ENCODE peak calls at places on chromosomes 11 and 22, in four cellular contexts. A, P, J and E are unnamed samples.

GRCh38 chr11:29018631-29019030 is 910.4 kb downstream of the METTL15 start:
- DNase-seq in A (no peak), P (no peak), J (no peak), E (peak; percentile 19)

GRCh38 chr11:15233386-15233785 is 118.7 kb downstream of the INSC start:
- DNase-seq in A (no peak), P (no peak), J (no peak), E (no peak)

GRCh38 chr11:123653997-123654565 is 343 bp downstream of the SCN3B start:
- DNase-seq in A (no peak), P (no peak), J (peak; percentile 36), E (no peak)

GRCh38 chr11:73469401-73469800 is 93.2 kb downstream of the RELT start:
- DNase-seq in A (no peak), P (peak; percentile 47), J (no peak), E (no peak)

GRCh38 chr11:75313457-75314272 is 37.8 kb downstream of the ARRB1 start:
- DNase-seq in A (no peak), P (peak; percentile 31), J (peak; percentile 82), E (peak; percentile 84)

GRCh38 chr11:47104337-47104950 is 72.2 kb downstream of the ARFGAP2 start:
- DNase-seq in A (no peak), P (no peak), J (no peak), E (no peak)

GRCh38 chr22:49370841-49371301 is 456.8 kb downstream of the BRD1 start:
- DNase-seq in A (no peak), P (no peak), J (no peak), E (no peak)

GRCh38 chr11:119108151-119108856 is 1.2 kb downstream of the C2CD2L start:
- DNase-seq in A (no peak), P (no peak), J (peak; percentile 89), E (peak; percentile 35)

GRCh38 chr22:50403701-50404101 is 60.6 kb downstream of the PPP6R2 start:
- DNase-seq in A (no peak), P (peak; percentile 17), J (no peak), E (no peak)

DNA sequence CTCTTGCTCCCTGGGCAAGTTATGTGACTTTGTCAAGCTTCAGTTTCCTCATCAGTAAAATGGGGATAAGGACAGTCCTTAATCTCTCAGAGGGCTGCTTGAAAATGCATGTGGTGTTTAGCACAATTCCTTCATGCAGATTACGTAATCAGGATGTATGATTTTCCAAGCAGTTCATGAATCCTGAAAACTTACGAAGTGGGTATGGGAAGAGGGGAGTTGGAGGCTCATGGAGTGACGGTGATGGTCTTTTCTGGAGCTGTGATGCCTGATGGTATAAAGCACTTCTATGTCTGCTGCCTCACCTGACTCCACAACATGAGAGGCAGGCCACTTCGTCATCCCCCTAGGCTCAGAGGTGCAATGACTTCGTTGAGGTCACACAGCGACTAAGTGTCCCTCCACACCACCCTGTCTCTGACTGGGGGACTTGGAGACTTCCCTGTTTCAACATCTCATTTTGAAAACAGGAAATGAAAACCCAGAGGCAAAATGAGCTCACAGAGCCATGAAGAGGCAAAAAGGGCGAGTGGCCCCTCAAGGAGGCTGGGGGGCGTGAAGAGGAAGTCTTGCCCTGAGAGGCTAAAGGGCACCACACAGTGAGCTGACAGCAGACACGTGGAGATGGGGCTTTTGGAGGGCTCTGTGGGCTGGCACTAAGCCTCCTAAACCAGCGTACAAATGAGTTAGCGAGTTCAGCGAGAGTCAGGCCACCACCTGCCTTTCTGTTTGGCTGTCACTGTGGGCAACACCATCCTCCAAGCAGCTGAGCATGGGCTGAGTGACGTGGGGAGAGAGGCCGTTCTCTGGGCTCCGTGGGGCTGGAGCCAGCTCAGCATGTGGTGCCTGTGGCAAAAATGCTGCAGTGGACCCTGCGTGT is 10.1 kb downstream of the MCM5 start:
- DNase-seq in A (no peak), P (no peak), J (no peak), E (no peak)
- TF ChIP-seq POLR2A in A (no peak), P (no peak), J (no peak), E (no peak)

GRCh38 chr22:19479358-19480172 is at the start of gene CDC45:
- DNase-seq in A (peak; percentile 96), P (peak; percentile 96), J (peak; percentile 100), E (peak; percentile 85)
- TF ChIP-seq POLR2A in A (no peak), P (no peak), J (no peak), E (no peak)

GRCh38 chr11:63887600-63887999 is 29.4 kb downstream of the RCOR2 start:
- DNase-seq in A (no peak), P (no peak), J (no peak), E (no peak)

GRCh38 chr11:63892233-63892632 is 24.7 kb downstream of the RCOR2 start:
- DNase-seq in A (no peak), P (no peak), J (no peak), E (no peak)

GRCh38 chr11:63889344-63889743 is 27.6 kb downstream of the RCOR2 start:
- DNase-seq in A (no peak), P (no peak), J (no peak), E (no peak)

GRCh38 chr11:63890368-63890767 is 26.6 kb downstream of the RCOR2 start:
- DNase-seq in A (no peak), P (no peak), J (no peak), E (no peak)

GRCh38 chr11:63888170-63889086 is 28.5 kb downstream of the RCOR2 start:
- DNase-seq in A (no peak), P (no peak), J (peak; percentile 89), E (no peak)
- TF ChIP-seq POLR2A in A (no peak), P (no peak), J (peak; percentile 74), E (no peak)

GRCh38 chr11:67289651-67290479 is 762 bp downstream of the ANKRD13D start:
- DNase-seq in A (no peak), P (no peak), J (peak; percentile 55), E (peak; percentile 53)
- TF ChIP-seq POLR2A in A (no peak), P (no peak), J (no peak), E (no peak)

GRCh38 chr11:35946766-35947165 is 2.9 kb downstream of the LDLRAD3 start:
- DNase-seq in A (no peak), P (no peak), J (no peak), E (no peak)

GRCh38 chr11:35945137-35945518 is 1.3 kb downstream of the LDLRAD3 start:
- DNase-seq in A (no peak), P (no peak), J (no peak), E (no peak)

GRCh38 chr11:35943294-35943693 is 568 bp upstream of the LDLRAD3 start:
- DNase-seq in A (no peak), P (no peak), J (no peak), E (no peak)

GRCh38 chr11:35944503-35945136 is 758 bp downstream of the LDLRAD3 start:
- DNase-seq in A (no peak), P (peak; percentile 28), J (no peak), E (no peak)

GRCh38 chr11:35943761-35944502 is at the start of gene LDLRAD3:
- DNase-seq in A (peak; percentile 37), P (peak; percentile 74), J (peak; percentile 79), E (peak; percentile 84)
- TF ChIP-seq POLR2A in A (peak; percentile 76), P (peak; percentile 59), J (no peak), E (peak; percentile 87)